ENCODE peak calls at places on chromosomes 13 and 19, in six cellular contexts. One of them, this sample, is unnamed. For H3K36me3, the result is how much of the 10 kb centered on the place peaks cover.

GRCh38 chr13:40315416-40316064 is 350.9 kb downstream of the FOXO1 start:
- DNase-seq in GM23338: no peak
- DNase-seq in lower lobe of right lung: no peak
- DNase-seq in mammary epithelial cell: peak
- DNase-seq in stomach: no peak
- DNase-seq in upper lobe of right lung: no peak
- DNase-seq in this sample: no peak

GRCh38 chr13:64723735-64724134 is 2506.4 kb downstream of the PCDH9 start:
- DNase-seq in upper lobe of right lung: no peak
- DNase-seq in stomach: no peak
- DNase-seq in GM23338: peak
- DNase-seq in mammary epithelial cell: peak
- DNase-seq in lower lobe of right lung: no peak
- DNase-seq in this sample: no peak

GRCh38 chr13:58302349-58302748 is 670.8 kb downstream of the PCDH17 start:
- DNase-seq in lower lobe of right lung: no peak
- DNase-seq in GM23338: no peak
- DNase-seq in stomach: peak
- DNase-seq in mammary epithelial cell: no peak
- DNase-seq in upper lobe of right lung: no peak
- DNase-seq in this sample: no peak

GRCh38 chr19:47226426-47227346 is 4.3 kb downstream of the BBC3 start:
- DNase-seq in upper lobe of right lung: peak
- DNase-seq in stomach: peak
- DNase-seq in mammary epithelial cell: peak
- DNase-seq in GM23338: peak
- DNase-seq in lower lobe of right lung: peak
- DNase-seq in this sample: peak

GRCh38 chr13:112637017-112637801 is 49.3 kb upstream of the TUBGCP3 start:
- DNase-seq in upper lobe of right lung: peak
- DNase-seq in stomach: no peak
- DNase-seq in mammary epithelial cell: no peak
- DNase-seq in lower lobe of right lung: peak
- DNase-seq in GM23338: peak
- DNase-seq in this sample: no peak

GRCh38 chr19:30784850-30785459 is 412.8 kb downstream of the ZNF536 start:
- DNase-seq in stomach: peak
- DNase-seq in mammary epithelial cell: peak
- DNase-seq in upper lobe of right lung: peak
- DNase-seq in GM23338: peak
- DNase-seq in lower lobe of right lung: peak
- DNase-seq in this sample: peak

GRCh38 chr19:51097166-51097736 is 11.0 kb downstream of the CTU1 start:
- DNase-seq in GM23338: peak
- DNase-seq in upper lobe of right lung: peak
- DNase-seq in mammary epithelial cell: peak
- DNase-seq in stomach: peak
- DNase-seq in lower lobe of right lung: peak
- DNase-seq in this sample: peak

GRCh38 chr13:90455861-90456260 is 891.6 kb upstream of the MIR17HG start:
- DNase-seq in upper lobe of right lung: no peak
- DNase-seq in stomach: no peak
- DNase-seq in GM23338: no peak
- DNase-seq in mammary epithelial cell: no peak
- DNase-seq in lower lobe of right lung: no peak
- DNase-seq in this sample: no peak

GRCh38 chr13:42420304-42420703 is 148.4 kb downstream of the AKAP11 start:
- DNase-seq in lower lobe of right lung: no peak
- DNase-seq in mammary epithelial cell: no peak
- DNase-seq in GM23338: no peak
- DNase-seq in stomach: no peak
- DNase-seq in upper lobe of right lung: no peak
- DNase-seq in this sample: no peak

GRCh38 chr13:33182729-33183128 is 102.8 kb downstream of the STARD13 start:
- DNase-seq in upper lobe of right lung: no peak
- DNase-seq in stomach: no peak
- DNase-seq in GM23338: no peak
- DNase-seq in lower lobe of right lung: no peak
- DNase-seq in mammary epithelial cell: no peak
- DNase-seq in this sample: no peak

GRCh38 chr13:108917581-108917980 is 288.2 kb downstream of the MYO16 start:
- DNase-seq in mammary epithelial cell: no peak
- DNase-seq in lower lobe of right lung: no peak
- DNase-seq in stomach: no peak
- DNase-seq in GM23338: no peak
- DNase-seq in upper lobe of right lung: no peak
- DNase-seq in this sample: no peak
- H3K4me3 ChIP-seq in mammary epithelial cell: no peak
- H3K4me3 ChIP-seq in lower lobe of right lung: no peak
- H3K4me3 ChIP-seq in stomach: no peak
- H3K4me3 ChIP-seq in GM23338: no peak
- H3K4me3 ChIP-seq in upper lobe of right lung: no peak
- H3K4me3 ChIP-seq in this sample: no peak

DNA sequence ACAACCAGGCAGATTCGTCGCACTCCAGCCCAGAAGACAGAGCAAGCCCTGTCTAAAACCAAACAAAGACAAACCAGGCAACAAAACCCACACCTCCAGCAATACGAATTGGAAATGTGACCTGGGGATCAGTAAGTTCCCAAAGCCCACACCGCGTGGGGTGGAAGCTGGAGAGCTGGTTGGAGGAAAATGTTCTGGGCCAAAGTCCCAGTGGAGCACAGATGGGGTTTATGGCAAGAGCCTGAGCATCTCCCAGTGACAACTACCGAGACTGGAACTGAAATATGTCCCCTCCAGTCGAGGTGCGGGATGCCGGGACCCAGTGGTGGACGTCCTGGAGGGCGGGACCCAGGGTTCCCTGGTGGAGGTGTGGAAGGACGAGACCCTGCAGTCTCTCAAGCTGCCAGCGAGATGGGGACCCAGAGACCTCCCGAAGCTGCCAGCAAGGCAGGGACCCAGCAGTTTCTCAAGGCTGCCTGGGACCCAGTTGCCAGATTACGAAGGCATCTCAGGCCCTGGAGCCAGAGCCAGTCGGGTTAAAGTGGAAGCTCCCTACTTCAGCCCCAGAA is 22.4 kb upstream of the CPAMD8 start:
- DNase-seq in mammary epithelial cell: no peak
- DNase-seq in upper lobe of right lung: no peak
- DNase-seq in lower lobe of right lung: no peak
- DNase-seq in stomach: no peak
- DNase-seq in GM23338: no peak
- DNase-seq in this sample: no peak
- H3K36me3 ChIP-seq in mammary epithelial cell: under half
- H3K36me3 ChIP-seq in upper lobe of right lung: under half
- H3K36me3 ChIP-seq in lower lobe of right lung: under half
- H3K36me3 ChIP-seq in stomach: half or more
- H3K36me3 ChIP-seq in GM23338: under half
- H3K36me3 ChIP-seq in this sample: under half

GRCh38 chr19:16168465-16169081 is 4.8 kb downstream of the CIB3 start:
- DNase-seq in mammary epithelial cell: peak
- DNase-seq in stomach: no peak
- DNase-seq in upper lobe of right lung: no peak
- DNase-seq in GM23338: peak
- DNase-seq in lower lobe of right lung: no peak
- DNase-seq in this sample: no peak
- TF ChIP-seq CTCF in mammary epithelial cell: no peak
- TF ChIP-seq CTCF in stomach: no peak
- TF ChIP-seq CTCF in upper lobe of right lung: no peak
- TF ChIP-seq CTCF in GM23338: no peak
- TF ChIP-seq CTCF in lower lobe of right lung: no peak
- TF ChIP-seq CTCF in this sample: no peak

GRCh38 chr13:36344886-36345437 is 1.2 kb downstream of the SPART start:
- DNase-seq in upper lobe of right lung: no peak
- DNase-seq in GM23338: peak
- DNase-seq in stomach: no peak
- DNase-seq in lower lobe of right lung: no peak
- DNase-seq in mammary epithelial cell: peak
- DNase-seq in this sample: no peak
- H3K4me3 ChIP-seq in upper lobe of right lung: peak
- H3K4me3 ChIP-seq in GM23338: peak
- H3K4me3 ChIP-seq in stomach: peak
- H3K4me3 ChIP-seq in lower lobe of right lung: peak
- H3K4me3 ChIP-seq in mammary epithelial cell: peak
- H3K4me3 ChIP-seq in this sample: peak

GRCh38 chr19:44874317-44874716 is 16.7 kb upstream of the TOMM40 start:
- DNase-seq in upper lobe of right lung: no peak
- DNase-seq in stomach: no peak
- DNase-seq in mammary epithelial cell: no peak
- DNase-seq in lower lobe of right lung: no peak
- DNase-seq in GM23338: no peak
- DNase-seq in this sample: no peak
- H3K36me3 ChIP-seq in upper lobe of right lung: half or more
- H3K36me3 ChIP-seq in stomach: half or more
- H3K36me3 ChIP-seq in mammary epithelial cell: under half
- H3K36me3 ChIP-seq in lower lobe of right lung: half or more
- H3K36me3 ChIP-seq in GM23338: under half
- H3K36me3 ChIP-seq in this sample: under half